ENCODE peak calls at places on chromosomes 16 and 17, in seven cellular contexts. X, A, C, Q, Z, K and J are unnamed samples. For H3K4me1, the result is how much of the 10 kb centered on the place peaks cover.

GRCh38 chr17:79930077-79930785 is 91.0 kb upstream of the CBX4 start:
- DNase-seq in Z (peak), X (no peak), C (no peak), Q (no peak), A (peak), K (no peak), J (no peak)

GRCh38 chr17:77470800-77471733 is 330.3 kb downstream of the SEC14L1 start:
- DNase-seq in A (no peak), K (no peak), Q (peak), C (peak), Z (no peak), X (peak), J (peak)

GRCh38 chr16:30896203-30896889 is at the start of gene CTF1:
- DNase-seq in Q (peak), K (peak), X (peak), C (peak), A (peak), Z (peak), J (peak)

GRCh38 chr17:7884581-7885356 is 3.8 kb upstream of the CHD3 start:
- DNase-seq in A (no peak), K (no peak), X (no peak), Z (no peak), C (peak), Q (no peak), J (peak)

GRCh38 chr16:84524346-84524920 is 20.0 kb upstream of the MEAK7 start:
- DNase-seq in Z (no peak), C (no peak), K (no peak), X (no peak), A (no peak), Q (no peak), J (no peak)

GRCh38 chr17:80842456-80843053 is 149.1 kb upstream of the CHMP6 start:
- DNase-seq in X (no peak), A (no peak), C (no peak), Q (no peak), Z (no peak), K (no peak), J (no peak)

GRCh38 chr16:83100679-83101078 is 473.9 kb downstream of the CDH13 start:
- DNase-seq in Q (no peak), C (no peak), Z (no peak), K (no peak), X (no peak), A (no peak), J (no peak)

GRCh38 chr16:13997526-13997925 is 73.6 kb upstream of the MRTFB start:
- DNase-seq in K (no peak), C (no peak), Z (no peak), A (no peak), Q (no peak), X (no peak), J (no peak)

GRCh38 chr16:1972490-1972877 is 631 bp downstream of the TBL3 start:
- DNase-seq in Z (no peak), K (peak), C (no peak), X (peak), Q (no peak), A (no peak), J (peak)

GRCh38 chr17:74810699-74811485 is 34.7 kb upstream of the NAT9 start:
- DNase-seq in X (no peak), C (no peak), K (no peak), Q (no peak), A (no peak), Z (no peak), J (no peak)

GRCh38 chr17:19325542-19325941 is 37.0 kb downstream of the B9D1 start:
- DNase-seq in X (no peak), A (no peak), Z (no peak), K (no peak), Q (no peak), C (no peak), J (no peak)

GRCh38 chr17:47230864-47231263 is 21.7 kb downstream of the MYL4 start:
- DNase-seq in Q (no peak), X (no peak), K (no peak), A (no peak), Z (no peak), C (no peak), J (no peak)

DNA sequence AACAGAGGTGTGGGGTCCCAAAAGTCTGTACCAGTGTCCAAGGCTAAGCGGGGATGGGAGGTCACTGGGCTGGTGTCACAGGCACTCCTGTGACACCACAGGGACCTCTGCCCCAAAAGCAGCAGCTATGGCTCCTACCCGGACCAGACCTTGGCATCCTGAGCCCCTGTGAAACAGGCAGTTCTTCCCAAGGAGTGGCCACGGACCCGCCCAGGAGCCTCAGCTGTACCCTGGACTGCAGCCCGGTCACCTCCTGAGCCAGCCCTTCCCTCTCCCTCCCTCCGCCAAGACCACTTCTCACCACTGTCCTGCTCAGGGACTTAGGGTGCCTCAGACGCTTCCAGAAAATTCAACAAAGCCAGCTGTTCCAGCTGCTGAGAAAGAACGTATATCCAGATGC is 13.8 kb upstream of the NCBP3 start:
- DNase-seq in A (no peak), Q (no peak), Z (no peak), K (no peak), C (peak), X (no peak), J (no peak)
- H2AK5ac ChIP-seq in A (no peak), Q (no peak), Z (no peak), K (no peak), C (no peak), X (no peak), J (no peak)

GRCh38 chr16:16176328-16176727 is 47.0 kb downstream of the ABCC6 start:
- DNase-seq in Q (no peak), A (no peak), X (no peak), K (no peak), C (no peak), Z (no peak), J (no peak)

GRCh38 chr16:16182918-16183317 is 40.4 kb downstream of the ABCC6 start:
- DNase-seq in X (no peak), C (no peak), K (no peak), Z (no peak), Q (no peak), A (no peak), J (no peak)

GRCh38 chr16:16183562-16183961 is 39.7 kb downstream of the ABCC6 start:
- DNase-seq in K (no peak), Q (no peak), X (peak), A (no peak), C (peak), Z (peak), J (no peak)

GRCh38 chr16:16175296-16175695 is 48.0 kb downstream of the ABCC6 start:
- DNase-seq in X (no peak), A (no peak), Z (no peak), K (no peak), C (no peak), Q (no peak), J (peak)

DNA sequence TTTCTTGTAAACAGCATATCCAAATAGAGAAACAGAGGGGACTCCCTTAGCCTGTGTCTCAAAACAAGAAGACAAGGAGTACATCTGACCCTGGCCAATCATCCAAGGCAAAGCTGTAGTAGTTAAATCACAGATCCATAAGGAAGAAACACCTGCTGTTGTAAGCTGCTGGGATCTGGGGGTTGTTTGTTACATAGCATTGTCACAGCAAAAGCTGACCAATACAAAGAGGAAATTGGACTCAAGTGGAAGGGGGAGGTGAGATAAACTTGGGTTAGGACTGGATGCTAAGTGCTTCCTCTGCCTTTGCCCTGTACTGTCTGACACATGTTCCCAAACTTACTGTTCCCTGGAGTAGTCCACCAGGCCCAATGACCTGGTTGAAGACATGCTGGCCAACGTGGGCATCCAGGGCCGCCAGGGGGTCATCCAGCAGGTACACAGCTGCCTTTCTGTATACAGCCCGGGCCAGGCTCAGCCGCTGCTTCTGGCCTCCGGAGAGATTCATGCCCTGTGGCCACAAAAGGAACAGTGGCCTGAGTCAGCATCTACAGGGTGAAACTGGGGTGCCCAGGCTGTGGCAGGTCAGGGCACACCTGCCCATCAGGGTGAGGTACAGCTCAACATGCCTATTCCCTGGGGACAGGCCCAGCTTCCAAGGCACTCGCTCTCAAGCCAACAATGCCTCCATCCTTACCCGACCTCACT is 44.7 kb downstream of the ABCC6 start:
- DNase-seq in Q (no peak), X (no peak), Z (no peak), C (no peak), K (no peak), A (no peak), J (no peak)
- H3K4me1 ChIP-seq in Q (under half), X (under half), Z (under half), C (under half), K (under half), A (under half), J (under half)

GRCh38 chr16:67173808-67174705 is 3.7 kb downstream of the NOL3 start:
- DNase-seq in C (peak), Z (peak), X (peak), A (no peak), Q (peak), K (peak), J (peak)
- H2AK5ac ChIP-seq in C (no peak), Z (no peak), X (no peak), A (peak), Q (peak), K (no peak), J (no peak)

GRCh38 chr17:45289316-45290268 is 27.2 kb downstream of the MAP3K14 start:
- DNase-seq in A (no peak), K (no peak), Q (no peak), X (no peak), Z (no peak), C (no peak), J (no peak)
- H3K4me1 ChIP-seq in A (under half), K (under half), Q (under half), X (under half), Z (under half), C (under half), J (half or more)

GRCh38 chr16:50276801-50277560 is 10.6 kb downstream of the ADCY7 start:
- DNase-seq in Q (no peak), A (no peak), X (no peak), C (no peak), Z (no peak), K (peak), J (no peak)
- H2AK5ac ChIP-seq in Q (no peak), A (no peak), X (no peak), C (no peak), Z (no peak), K (no peak), J (no peak)

GRCh38 chr17:57084802-57085447 is at the start of gene AKAP1:
- DNase-seq in K (peak), C (peak), Q (peak), A (peak), Z (peak), X (peak), J (peak)
- H3K4me1 ChIP-seq in K (under half), C (under half), Q (under half), A (under half), Z (under half), X (under half), J (under half)

DNA sequence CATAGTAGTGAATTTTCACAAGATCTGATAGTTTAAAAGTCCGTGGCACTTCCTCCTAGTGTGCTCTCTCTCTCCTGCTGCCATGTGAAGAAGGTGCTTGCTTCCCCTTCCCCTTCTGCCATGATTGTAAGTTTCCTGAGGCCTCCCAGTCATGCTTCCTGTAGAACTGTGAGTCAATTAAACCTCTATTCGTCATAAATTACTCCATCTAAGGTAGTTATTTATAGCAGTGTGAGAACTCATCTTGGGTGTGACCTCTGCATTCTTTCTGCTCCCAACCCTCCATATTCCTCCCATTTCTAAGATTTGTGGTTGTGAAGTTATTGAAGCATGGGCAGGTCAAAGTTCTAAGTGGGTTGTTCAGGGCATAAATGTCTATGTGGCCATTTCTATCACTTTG is 62.1 kb upstream of the ADAMTS18 start:
- DNase-seq in Q (no peak), Z (no peak), C (no peak), A (no peak), K (no peak), X (no peak), J (peak)
- H2AK5ac ChIP-seq in Q (no peak), Z (no peak), C (no peak), A (no peak), K (no peak), X (no peak), J (no peak)

DNA sequence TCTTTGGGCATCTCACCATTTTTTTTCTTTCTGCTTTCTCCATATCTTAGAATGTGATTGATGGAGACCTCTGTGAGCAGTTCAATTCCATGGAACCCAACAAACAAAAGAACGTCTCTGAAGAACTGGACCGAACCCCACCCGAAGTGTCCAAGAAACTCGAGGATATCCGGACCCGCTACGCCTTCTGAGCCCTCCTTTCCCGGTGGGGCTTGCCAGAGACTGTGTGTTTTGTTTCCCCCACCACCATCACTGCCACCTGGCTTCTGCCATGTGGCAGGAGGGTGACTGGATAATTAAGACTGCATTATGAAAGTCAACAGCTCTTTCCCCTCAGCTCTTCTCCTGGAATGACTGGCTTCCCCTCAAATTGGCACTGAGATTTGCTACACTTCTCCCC is 48.0 kb downstream of the SF3B3 start:
- DNase-seq in A (no peak), X (no peak), K (no peak), Z (no peak), Q (no peak), C (no peak), J (no peak)
- H3K4me1 ChIP-seq in A (under half), X (under half), K (under half), Z (under half), Q (under half), C (under half), J (under half)

DNA sequence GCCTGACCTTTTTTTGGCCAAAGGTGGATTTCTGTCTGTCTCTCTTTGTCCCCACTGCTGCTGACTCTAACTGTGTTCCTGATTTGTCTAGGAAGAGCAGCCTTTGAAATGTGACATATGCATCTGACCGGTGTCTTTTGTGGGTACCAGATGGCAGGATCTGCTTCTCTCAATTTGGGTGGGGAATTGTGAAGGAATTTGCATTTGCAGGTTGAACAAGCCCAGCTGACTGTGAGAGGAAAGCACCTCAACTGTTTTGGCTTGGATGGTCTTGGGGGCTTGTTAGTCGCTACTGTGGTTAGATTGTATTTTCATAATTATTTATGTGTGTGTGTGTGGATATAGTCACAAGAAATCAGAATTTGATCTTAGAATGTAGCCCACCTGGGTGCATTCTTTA is 37.7 kb upstream of the LCMT1 start:
- DNase-seq in K (no peak), A (no peak), X (no peak), C (no peak), Q (no peak), Z (no peak), J (no peak)
- H2AK5ac ChIP-seq in K (no peak), A (no peak), X (no peak), C (no peak), Q (no peak), Z (no peak), J (no peak)